ENCODE peak calls at places on chromosomes 11 and 22, in five cellular contexts. H is BE2C, C is SK-N-SH, K is fibroblast of lung, M is fibroblast of pulmonary artery. U is an unnamed sample.

GRCh38 chr11:78961938-78962701 is 387.5 kb upstream of the NARS2 start:
- DNase-seq in M (peak; percentile 28), C (peak; percentile 94), H (peak; percentile 93), K (peak; percentile 69), U (peak; percentile 71)

GRCh38 chr11:71555508-71555907 is 7.3 kb downstream of the KRTAP5-9 start:
- DNase-seq in C (no peak), K (no peak), H (no peak), M (no peak), U (no peak)

GRCh38 chr11:19241260-19242183 is 777 bp upstream of the E2F8 start:
- DNase-seq in K (no peak), M (no peak), H (peak; percentile 35), C (peak; percentile 89), U (peak; percentile 6)

GRCh38 chr22:46262449-46263207 is 515 bp downstream of the PKDREJ start:
- DNase-seq in K (peak; percentile 60), M (peak; percentile 59), C (no peak), H (no peak), U (peak; percentile 40)

GRCh38 chr22:50009765-50010675 is 2.5 kb downstream of the IL17REL start:
- DNase-seq in M (no peak), C (peak; percentile 44), H (peak; percentile 10), K (no peak), U (no peak)

GRCh38 chr11:96143016-96143670 is 199.9 kb downstream of the MAML2 start:
- DNase-seq in K (peak; percentile 73), M (peak; percentile 67), C (no peak), H (no peak), U (peak; percentile 68)

GRCh38 chr11:133927690-133928627 is 28.8 kb downstream of the IGSF9B start:
- DNase-seq in H (peak; percentile 90), K (peak; percentile 45), M (peak; percentile 58), C (peak; percentile 94), U (peak; percentile 35)

GRCh38 chr22:49398115-49398514 is 429.6 kb downstream of the BRD1 start:
- DNase-seq in H (no peak), M (no peak), C (no peak), K (no peak), U (no peak)

GRCh38 chr11:94473177-94473799 is 20.4 kb downstream of the MRE11 start:
- DNase-seq in M (peak; percentile 11), K (no peak), H (no peak), C (no peak), U (peak; percentile 51)

GRCh38 chr11:13010737-13011342 is 1.7 kb downstream of the RASSF10 start:
- DNase-seq in H (no peak), C (peak; percentile 44), K (no peak), M (no peak), U (no peak)

GRCh38 chr11:88431675-88432341 is 94.3 kb upstream of the CTSC start:
- DNase-seq in C (peak; percentile 3), M (no peak), H (peak; percentile 11), K (no peak), U (no peak)

GRCh38 chr11:69837791-69838190 is 18.6 kb upstream of the FGF3 start:
- DNase-seq in M (no peak), K (no peak), H (no peak), C (no peak), U (no peak)

GRCh38 chr11:93844568-93844967 is 5.8 kb downstream of the VSTM5 start:
- DNase-seq in M (no peak), H (no peak), K (no peak), C (no peak), U (no peak)

GRCh38 chr11:76740772-76741171 is 42.4 kb upstream of the TSKU start:
- DNase-seq in K (no peak), M (no peak), H (no peak), C (no peak), U (no peak)

GRCh38 chr11:128845334-128845780 is 21.7 kb downstream of the KCNJ1 start:
- DNase-seq in M (no peak), C (no peak), H (no peak), K (no peak), U (no peak)

GRCh38 chr22:45510376-45511232 is 7.9 kb downstream of the FBLN1 start:
- DNase-seq in H (no peak), C (no peak), K (no peak), M (no peak), U (no peak)

GRCh38 chr11:73317373-73317772 is 9.3 kb downstream of the ARHGEF17 start:
- DNase-seq in C (no peak), M (no peak), H (no peak), K (no peak), U (no peak)

GRCh38 chr11:31847761-31848160 is 36.6 kb upstream of the PAX6 start:
- DNase-seq in M (no peak), H (no peak), C (no peak), K (no peak), U (no peak)

GRCh38 chr22:28369849-28370248 is 309.8 kb downstream of the TTC28 start:
- DNase-seq in M (no peak), K (no peak), C (no peak), H (no peak), U (no peak)

GRCh38 chr11:104301776-104302175 is 137.8 kb upstream of the PDGFD start:
- DNase-seq in M (no peak), K (no peak), C (no peak), H (no peak), U (no peak)

GRCh38 chr11:94759522-94759921 is 8.6 kb upstream of the AMOTL1 start:
- DNase-seq in K (no peak), M (no peak), C (peak; percentile 54), H (no peak), U (no peak)

GRCh38 chr11:119445356-119445755 is 22.4 kb upstream of the THY1 start:
- DNase-seq in C (no peak), H (no peak), M (no peak), K (no peak), U (no peak)

GRCh38 chr11:126329644-126330200 is 25.8 kb upstream of the ST3GAL4 start:
- DNase-seq in C (no peak), H (no peak), M (no peak), K (no peak), U (no peak)

GRCh38 chr11:116613201-116613910 is 159.4 kb downstream of the BUD13 start:
- DNase-seq in C (no peak), K (no peak), M (no peak), H (no peak), U (no peak)

GRCh38 chr11:772429-773390 is 4.6 kb downstream of the GATD1 start:
- DNase-seq in M (no peak), K (no peak), C (no peak), H (no peak), U (no peak)

GRCh38 chr11:122976734-122977454 is 4.7 kb downstream of the BSX start:
- DNase-seq in C (peak; percentile 82), K (no peak), M (no peak), H (no peak), U (no peak)

GRCh38 chr11:15697437-15698236 is 582.9 kb downstream of the INSC start:
- DNase-seq in H (no peak), C (no peak), M (no peak), K (no peak), U (no peak)

GRCh38 chr22:28139993-28140392 is 220.9 kb upstream of the PITPNB start:
- DNase-seq in K (peak; percentile 66), M (peak; percentile 88), C (no peak), H (no peak), U (peak; percentile 86)

GRCh38 chr11:15905334-15905733 is 451.0 kb downstream of the SOX6 start:
- DNase-seq in H (no peak), M (no peak), K (no peak), C (no peak), U (no peak)

DNA sequence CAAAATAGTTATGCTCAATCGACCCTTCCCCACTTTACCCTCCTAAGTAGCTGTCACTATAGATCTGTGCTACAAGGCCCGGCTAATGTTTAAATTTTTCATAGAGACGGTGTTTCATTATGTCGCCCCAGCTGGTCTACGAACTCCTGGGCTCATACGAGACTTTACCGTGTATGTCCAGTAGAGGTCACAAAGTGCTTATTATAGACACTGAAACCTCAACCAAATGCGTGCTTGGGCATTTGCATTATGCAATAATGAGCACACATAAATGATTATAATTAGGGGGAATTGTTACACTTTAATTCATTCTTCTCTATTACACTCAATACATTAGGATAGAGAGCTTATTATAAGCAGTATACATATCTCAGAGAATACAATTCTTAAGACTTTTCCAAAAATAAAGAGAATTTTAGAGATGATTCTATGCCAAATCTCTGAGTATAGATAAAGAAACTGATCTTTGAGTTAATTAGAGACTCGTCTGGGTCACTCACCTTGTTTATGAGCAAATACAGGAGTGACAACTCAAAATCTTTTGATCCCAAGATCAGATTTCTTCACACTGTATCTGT is 12.5 kb upstream of the MRPL16 start:
- DNase-seq in H (peak; percentile 12), M (peak; percentile 79), K (peak; percentile 68), C (peak; percentile 53), U (peak; percentile 34)
- TF ChIP-seq CTCF in H (peak; percentile 52), M (peak; percentile 72), K (peak; percentile 69), C (peak; percentile 78), U (peak; percentile 51)

GRCh38 chr11:47415091-47415854 is 6.9 kb downstream of the SLC39A13 start:
- DNase-seq in K (no peak), H (no peak), C (no peak), M (no peak), U (no peak)
- H3K4me3 ChIP-seq in K (no peak overlapping the region), H (no peak overlapping the region), C (no peak overlapping the region), M (no peak overlapping the region), U (no peak overlapping the region)

GRCh38 chr11:61390161-61390560 is 2.2 kb upstream of the TMEM216 start:
- DNase-seq in M (no peak), C (no peak), H (no peak), K (peak; percentile 44), U (no peak)

GRCh38 chr11:61378713-61379313 is 13.6 kb upstream of the TMEM216 start:
- DNase-seq in M (peak; percentile 97), H (no peak), C (no peak), K (peak; percentile 98), U (peak; percentile 91)

GRCh38 chr11:61380914-61381313 is 11.5 kb upstream of the TMEM216 start:
- DNase-seq in M (no peak), H (no peak), C (no peak), K (no peak), U (no peak)

DNA sequence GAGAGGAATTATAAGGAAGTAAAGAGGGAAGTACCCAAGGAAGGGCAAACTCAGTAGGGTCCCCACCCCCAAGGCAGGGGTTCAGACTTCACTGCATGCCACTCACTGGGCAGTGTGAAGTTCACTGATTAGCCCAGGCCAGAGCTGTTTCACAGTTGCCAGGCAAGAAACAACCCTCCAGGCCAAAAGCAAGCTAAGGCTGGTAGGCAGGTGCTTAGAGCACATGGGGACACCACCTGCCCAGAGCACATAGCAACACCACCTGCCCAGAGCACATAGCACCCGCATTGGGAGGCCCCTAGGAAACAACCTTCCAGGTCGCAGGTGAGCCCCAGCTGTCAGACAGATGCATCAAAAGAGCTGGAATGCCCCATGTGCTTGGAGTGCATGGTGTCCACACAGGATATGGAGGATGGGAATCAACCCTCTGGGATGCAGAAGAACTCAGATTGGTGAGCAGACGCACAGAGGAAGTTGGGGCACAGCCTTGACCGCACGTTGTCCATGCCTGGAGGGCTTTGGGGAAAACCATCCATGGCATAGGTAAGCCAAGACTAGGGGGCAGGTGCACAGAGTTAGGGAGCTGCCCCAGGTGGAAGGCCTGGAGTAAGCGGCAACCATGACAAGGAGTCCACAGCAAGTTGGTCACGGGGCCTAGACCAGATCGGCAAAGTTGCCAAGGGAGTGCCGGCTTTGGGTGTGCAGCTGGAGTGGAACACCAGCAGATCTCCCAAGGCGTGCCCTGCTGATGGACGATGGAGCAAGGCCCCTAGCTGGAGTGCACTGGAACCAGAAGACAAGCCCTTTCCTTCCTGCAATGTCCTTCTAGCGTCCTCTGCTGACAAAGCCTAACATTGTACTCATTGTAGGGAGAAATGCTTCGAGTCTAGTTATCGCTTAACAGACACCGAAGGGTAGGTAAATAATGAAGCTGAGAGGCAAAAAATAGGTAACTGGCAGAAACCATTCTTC is 7.8 kb upstream of the TMEM216 start:
- DNase-seq in K (peak; percentile 48), C (no peak), M (peak; percentile 42), H (peak; percentile 19), U (no peak)
- TF ChIP-seq CTCF in K (peak; percentile 43), C (no peak), M (peak; percentile 42), H (peak; percentile 53), U (peak; percentile 36)

GRCh38 chr22:42957958-42958357 is 57.0 kb downstream of the PACSIN2 start:
- DNase-seq in H (no peak), C (no peak), K (no peak), M (no peak), U (no peak)
- H3K4me3 ChIP-seq in H (no peak overlapping the region), C (no peak overlapping the region), K (no peak overlapping the region), M (no peak overlapping the region), U (no peak overlapping the region)

U was measured in astrocyte of the spinal cord.